ENCODE peak calls at places on chromosomes 7 and 10, in nine cellular contexts. Z is PC-9, W is mammary epithelial cell, S is endothelial cell of umbilical vein, J is IMR-90, H is GM23338, M is HCT116, E is astrocyte, Q is MM.1S. T is an unnamed sample.

GRCh38 chr7:157627033-157627432 is 290.2 kb downstream of the DNAJB6 start:
- DNase-seq in Z (no peak), W (no peak), S (no peak), J (no peak), H (no peak), M (no peak), E (no peak), Q (no peak), T (no peak)

GRCh38 chr10:16652154-16652553 is 130.5 kb upstream of the C1QL3 start:
- DNase-seq in Z (peak; percentile 84), W (peak; percentile 40), S (no peak), J (peak; percentile 64), H (no peak), M (no peak), E (peak; percentile 23), Q (no peak), T (no peak)

GRCh38 chr10:31836569-31837406 is 91.8 kb downstream of the ARHGAP12 start:
- DNase-seq in Z (no peak), W (peak; percentile 2), S (peak; percentile 44), J (peak; percentile 48), H (peak; percentile 87), M (peak; percentile 22), E (peak; percentile 13), Q (peak; percentile 42), T (peak; percentile 17)

GRCh38 chr7:128699196-128699712 is 27.2 kb downstream of the GARIN1A start:
- DNase-seq in Z (no peak), W (no peak), S (no peak), J (no peak), H (peak; percentile 70), M (no peak), E (no peak), Q (no peak), T (no peak)

GRCh38 chr10:127736222-127736914 is 617 bp upstream of the FOXI2 start:
- DNase-seq in Z (no peak), W (no peak), S (no peak), J (no peak), H (peak; percentile 57), M (no peak), E (no peak), Q (no peak), T (no peak)

GRCh38 chr10:95360122-95360715 is 69.4 kb upstream of the PDLIM1 start:
- DNase-seq in Z (peak; percentile 41), W (peak; percentile 39), S (peak; percentile 28), J (peak; percentile 34), H (no peak), M (no peak), E (no peak), Q (peak; percentile 27), T (no peak)

GRCh38 chr7:13742719-13743640 is 246.5 kb downstream of the ETV1 start:
- DNase-seq in Z (no peak), W (peak; percentile 33), S (peak; percentile 34), J (peak; percentile 56), H (peak; percentile 51), M (peak; percentile 39), E (peak; percentile 64), Q (peak; percentile 30), T (no peak)

GRCh38 chr7:141389423-141389822 is 161.8 kb upstream of the AGK start:
- DNase-seq in Z (no peak), W (no peak), S (no peak), J (no peak), H (no peak), M (no peak), E (no peak), Q (no peak), T (no peak)

GRCh38 chr10:12241810-12242529 is 46.0 kb downstream of the CDC123 start:
- DNase-seq in Z (no peak), W (peak; percentile 90), S (no peak), J (peak; percentile 53), H (no peak), M (no peak), E (peak; percentile 25), Q (no peak), T (no peak)

GRCh38 chr10:116742367-116743265 is at the start of gene HSPA12A:
- DNase-seq in Z (peak; percentile 85), W (peak; percentile 76), S (peak; percentile 62), J (peak; percentile 89), H (peak; percentile 73), M (peak; percentile 50), E (peak; percentile 83), Q (peak; percentile 79), T (no peak)

GRCh38 chr10:119341236-119342016 is 134.1 kb downstream of the GRK5 start:
- DNase-seq in Z (no peak), W (peak; percentile 69), S (peak; percentile 44), J (peak; percentile 83), H (no peak), M (no peak), E (peak; percentile 71), Q (no peak), T (peak; percentile 32)

GRCh38 chr7:28096713-28097112 is 83.9 kb downstream of the JAZF1 start:
- DNase-seq in Z (peak; percentile 64), W (no peak), S (peak; percentile 71), J (peak; percentile 72), H (peak; percentile 73), M (peak; percentile 42), E (no peak), Q (peak; percentile 40), T (peak; percentile 42)

GRCh38 chr10:119306964-119307363 is 99.6 kb downstream of the GRK5 start:
- DNase-seq in Z (no peak), W (peak; percentile 44), S (peak; percentile 31), J (peak; percentile 42), H (no peak), M (no peak), E (peak; percentile 26), Q (no peak), T (no peak)

GRCh38 chr7:91039033-91039432 is 225.2 kb upstream of the FZD1 start:
- DNase-seq in Z (no peak), W (no peak), S (no peak), J (no peak), H (no peak), M (no peak), E (no peak), Q (no peak), T (no peak)

GRCh38 chr7:126001344-126001743 is 1071.7 kb upstream of the POT1 start:
- DNase-seq in Z (no peak), W (no peak), S (no peak), J (no peak), H (no peak), M (no peak), E (no peak), Q (no peak), T (no peak)

GRCh38 chr7:115491744-115492380 is 538.7 kb downstream of the TFEC start:
- DNase-seq in Z (no peak), W (no peak), S (peak; percentile 49), J (no peak), H (no peak), M (no peak), E (no peak), Q (no peak), T (no peak)

DNA sequence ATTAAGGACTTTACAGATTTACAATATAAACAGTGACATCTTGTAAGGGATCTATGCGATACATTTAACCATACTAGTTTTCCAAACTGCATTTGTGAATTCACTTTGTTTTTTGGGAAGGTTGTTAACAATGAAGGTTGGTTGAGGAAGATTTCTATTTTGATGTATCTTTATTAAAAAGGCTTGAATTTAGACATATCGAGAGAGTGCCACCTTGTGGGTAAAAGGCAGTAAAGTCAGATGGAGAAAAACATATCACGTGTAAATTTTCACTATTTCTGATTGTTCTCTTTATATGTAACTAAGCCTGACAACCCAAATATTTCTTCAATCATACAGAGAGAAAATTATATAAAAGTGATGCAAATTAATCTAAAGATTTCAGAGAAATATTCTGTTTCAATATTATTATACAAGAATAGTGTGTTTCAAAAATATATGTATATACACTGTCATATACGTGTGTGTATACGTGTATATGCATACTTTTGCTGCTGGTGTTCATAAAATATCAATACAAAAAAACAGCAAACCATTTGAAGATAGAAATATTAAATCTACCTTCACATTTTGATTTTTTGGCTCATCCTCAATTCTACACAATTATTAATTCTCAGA is 988.6 kb downstream of the SORCS1 start:
- DNase-seq in Z (no peak), W (peak; percentile 8), S (no peak), J (no peak), H (peak; percentile 45), M (no peak), E (no peak), Q (peak; percentile 21), T (no peak)
- H3K4me3 ChIP-seq in Z (no peak overlapping the region), W (no peak overlapping the region), S (no peak overlapping the region), J (no peak overlapping the region), H (no peak overlapping the region), M (no peak overlapping the region), E (no peak overlapping the region), Q (no peak overlapping the region), T (no peak overlapping the region)

DNA sequence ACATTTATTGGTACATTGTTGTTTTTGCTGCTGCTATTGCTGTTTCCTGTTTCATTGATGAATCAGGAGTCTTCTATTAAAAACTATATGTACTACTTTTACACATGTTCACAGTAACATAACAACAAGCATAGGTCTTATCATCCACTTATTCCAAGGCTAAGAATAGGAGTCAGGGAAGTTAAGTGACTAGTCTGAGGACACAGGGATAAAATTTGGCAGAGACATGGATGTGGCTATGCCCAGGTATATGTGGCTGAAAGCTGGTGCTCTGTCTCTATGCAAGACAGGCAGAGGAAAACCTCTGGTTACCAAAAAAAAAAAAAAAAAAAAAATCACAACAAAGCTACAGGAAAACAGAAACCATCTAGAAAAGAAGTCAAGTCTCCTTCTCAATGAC is 69.8 kb downstream of the GPR141 start:
- DNase-seq in Z (no peak), W (no peak), S (no peak), J (no peak), H (no peak), M (no peak), E (no peak), Q (no peak), T (no peak)
- H4K20me1 ChIP-seq in Z (no peaks in the 10 kb centered on the region), W (no peaks in the 10 kb centered on the region), S (no peaks in the 10 kb centered on the region), J (no peaks in the 10 kb centered on the region), H (no peaks in the 10 kb centered on the region), M (no peaks in the 10 kb centered on the region), E (no peaks in the 10 kb centered on the region), Q (no peaks in the 10 kb centered on the region), T (no peaks in the 10 kb centered on the region)

GRCh38 chr10:26721561-26721960 is 24.1 kb downstream of the PDSS1 start:
- DNase-seq in Z (no peak), W (no peak), S (no peak), J (no peak), H (no peak), M (no peak), E (no peak), Q (no peak), T (no peak)
- H3K36me3 ChIP-seq in Z (no peaks in the 10 kb centered on the region), W (peaks cover 31% of the 10 kb centered on the region), S (peaks cover 2% of the 10 kb centered on the region), J (peaks cover 15% of the 10 kb centered on the region), H (peaks cover 17% of the 10 kb centered on the region), M (peaks cover 31% of the 10 kb centered on the region), E (peaks cover 24% of the 10 kb centered on the region), Q (peaks cover 2% of the 10 kb centered on the region), T (peaks cover 90% of the 10 kb centered on the region)

DNA sequence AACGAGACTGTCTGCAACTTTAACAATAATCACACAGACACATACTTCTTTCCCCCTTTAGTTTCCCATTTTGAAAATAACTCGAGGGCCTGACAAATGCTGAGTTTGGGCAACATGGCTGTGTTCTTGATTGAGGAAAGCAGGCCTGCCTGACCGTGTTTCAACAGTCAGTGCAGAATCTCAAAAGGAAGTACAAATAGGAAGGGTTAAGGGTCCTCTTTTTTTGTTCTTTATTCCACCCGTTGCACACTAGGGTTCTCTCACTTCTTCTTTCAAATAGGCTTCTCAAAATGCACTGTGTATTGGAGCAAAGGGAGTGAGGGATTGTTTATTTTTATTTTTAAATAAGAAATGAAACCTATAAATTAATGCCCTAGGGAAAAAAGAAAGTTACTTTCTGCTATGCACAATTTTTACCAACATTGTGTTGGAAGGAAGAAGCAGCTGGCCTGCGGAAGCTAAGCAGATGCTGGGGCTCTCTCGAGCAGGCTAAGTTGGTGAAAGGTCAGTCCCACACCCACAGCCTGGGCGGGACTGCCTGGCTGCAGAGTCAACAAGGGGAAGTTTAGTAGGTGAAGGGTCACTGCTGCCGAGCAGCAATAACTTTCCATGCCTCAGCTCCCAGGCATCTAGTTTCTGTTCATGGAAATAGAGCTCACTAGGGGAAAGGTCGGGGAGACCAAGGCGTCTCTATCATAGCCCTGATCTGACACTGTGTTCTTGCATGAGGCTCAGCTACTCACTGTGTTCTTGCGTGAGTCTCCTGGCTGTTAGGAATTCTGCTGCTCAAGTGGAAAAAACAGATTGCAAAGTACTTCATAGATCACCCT is 12.2 kb upstream of the PDK4 start:
- DNase-seq in Z (peak; percentile 97), W (peak; percentile 62), S (peak; percentile 99), J (peak; percentile 93), H (peak; percentile 74), M (peak; percentile 60), E (peak; percentile 77), Q (peak; percentile 88), T (no peak)
- H3K4me3 ChIP-seq in Z (peak overlapping the region; percentile 32), W (no peak overlapping the region), S (no peak overlapping the region), J (no peak overlapping the region), H (no peak overlapping the region), M (no peak overlapping the region), E (no peak overlapping the region), Q (peak overlapping the region; percentile 10), T (no peak overlapping the region)